ENCODE peak calls at places on chromosomes 2 and 18, in ten cellular contexts. One of them, this sample, is unnamed.

GRCh38 chr2:111617804-111618576 is 266.0 kb downstream of the ANAPC1 start:
- DNase-seq in LNCaP clone FGC: no peak
- DNase-seq in coronary artery: peak
- DNase-seq in lower lobe of right lung: peak
- DNase-seq in occipital lobe: no peak
- DNase-seq in NCI-H1694 treated with DMSO at 0.1 percent for 48 hours: no peak
- DNase-seq in substantia nigra: peak
- DNase-seq in activated CD8-positive, alpha-beta memory T cell treated with anti-CD3 and anti-CD28 coated beads for 48 hours: no peak
- DNase-seq in H7: no peak
- DNase-seq in GM10248: no peak
- DNase-seq in this sample: no peak

GRCh38 chr18:11163668-11164067 is 14.3 kb upstream of the PIEZO2 start:
- DNase-seq in LNCaP clone FGC: no peak
- DNase-seq in coronary artery: no peak
- DNase-seq in lower lobe of right lung: peak
- DNase-seq in occipital lobe: no peak
- DNase-seq in NCI-H1694 treated with DMSO at 0.1 percent for 48 hours: no peak
- DNase-seq in substantia nigra: peak
- DNase-seq in activated CD8-positive, alpha-beta memory T cell treated with anti-CD3 and anti-CD28 coated beads for 48 hours: no peak
- DNase-seq in H7: peak
- DNase-seq in GM10248: peak
- DNase-seq in this sample: peak

GRCh38 chr2:25314514-25315315 is 27.0 kb downstream of the DNMT3A start:
- DNase-seq in LNCaP clone FGC: no peak
- DNase-seq in coronary artery: no peak
- DNase-seq in lower lobe of right lung: peak
- DNase-seq in occipital lobe: no peak
- DNase-seq in NCI-H1694 treated with DMSO at 0.1 percent for 48 hours: peak
- DNase-seq in substantia nigra: peak
- DNase-seq in activated CD8-positive, alpha-beta memory T cell treated with anti-CD3 and anti-CD28 coated beads for 48 hours: peak
- DNase-seq in H7: peak
- DNase-seq in GM10248: peak
- DNase-seq in this sample: peak

GRCh38 chr2:20012282-20013060 is at the start of gene MATN3:
- DNase-seq in LNCaP clone FGC: no peak
- DNase-seq in coronary artery: no peak
- DNase-seq in lower lobe of right lung: peak
- DNase-seq in occipital lobe: no peak
- DNase-seq in NCI-H1694 treated with DMSO at 0.1 percent for 48 hours: no peak
- DNase-seq in substantia nigra: peak
- DNase-seq in activated CD8-positive, alpha-beta memory T cell treated with anti-CD3 and anti-CD28 coated beads for 48 hours: no peak
- DNase-seq in H7: peak
- DNase-seq in GM10248: peak
- DNase-seq in this sample: peak

GRCh38 chr2:140759431-140760156 is 1371.2 kb downstream of the LRP1B start:
- DNase-seq in LNCaP clone FGC: no peak
- DNase-seq in coronary artery: no peak
- DNase-seq in lower lobe of right lung: no peak
- DNase-seq in occipital lobe: no peak
- DNase-seq in NCI-H1694 treated with DMSO at 0.1 percent for 48 hours: no peak
- DNase-seq in substantia nigra: peak
- DNase-seq in activated CD8-positive, alpha-beta memory T cell treated with anti-CD3 and anti-CD28 coated beads for 48 hours: no peak
- DNase-seq in H7: no peak
- DNase-seq in GM10248: no peak
- DNase-seq in this sample: no peak

GRCh38 chr2:216911886-216912285 is 52.0 kb upstream of the TNP1 start:
- DNase-seq in LNCaP clone FGC: no peak
- DNase-seq in coronary artery: no peak
- DNase-seq in lower lobe of right lung: no peak
- DNase-seq in occipital lobe: no peak
- DNase-seq in NCI-H1694 treated with DMSO at 0.1 percent for 48 hours: no peak
- DNase-seq in substantia nigra: no peak
- DNase-seq in activated CD8-positive, alpha-beta memory T cell treated with anti-CD3 and anti-CD28 coated beads for 48 hours: no peak
- DNase-seq in H7: no peak
- DNase-seq in GM10248: no peak
- DNase-seq in this sample: no peak

GRCh38 chr2:19488009-19488691 is 129.7 kb upstream of the OSR1 start:
- DNase-seq in LNCaP clone FGC: no peak
- DNase-seq in coronary artery: no peak
- DNase-seq in lower lobe of right lung: no peak
- DNase-seq in occipital lobe: no peak
- DNase-seq in NCI-H1694 treated with DMSO at 0.1 percent for 48 hours: no peak
- DNase-seq in substantia nigra: no peak
- DNase-seq in activated CD8-positive, alpha-beta memory T cell treated with anti-CD3 and anti-CD28 coated beads for 48 hours: no peak
- DNase-seq in H7: no peak
- DNase-seq in GM10248: no peak
- DNase-seq in this sample: no peak

GRCh38 chr2:23286765-23287155 is 98.2 kb upstream of the KLHL29 start:
- DNase-seq in LNCaP clone FGC: no peak
- DNase-seq in coronary artery: no peak
- DNase-seq in lower lobe of right lung: no peak
- DNase-seq in occipital lobe: no peak
- DNase-seq in NCI-H1694 treated with DMSO at 0.1 percent for 48 hours: no peak
- DNase-seq in substantia nigra: peak
- DNase-seq in activated CD8-positive, alpha-beta memory T cell treated with anti-CD3 and anti-CD28 coated beads for 48 hours: no peak
- DNase-seq in H7: no peak
- DNase-seq in GM10248: no peak
- DNase-seq in this sample: no peak

GRCh38 chr18:48048251-48048650 is 117.8 kb upstream of the SMAD2 start:
- DNase-seq in LNCaP clone FGC: no peak
- DNase-seq in coronary artery: no peak
- DNase-seq in lower lobe of right lung: no peak
- DNase-seq in occipital lobe: no peak
- DNase-seq in NCI-H1694 treated with DMSO at 0.1 percent for 48 hours: no peak
- DNase-seq in substantia nigra: no peak
- DNase-seq in activated CD8-positive, alpha-beta memory T cell treated with anti-CD3 and anti-CD28 coated beads for 48 hours: no peak
- DNase-seq in H7: no peak
- DNase-seq in GM10248: no peak
- DNase-seq in this sample: no peak

GRCh38 chr2:63572001-63572400 is 16.3 kb downstream of the WDPCP start:
- DNase-seq in LNCaP clone FGC: no peak
- DNase-seq in coronary artery: no peak
- DNase-seq in lower lobe of right lung: no peak
- DNase-seq in occipital lobe: no peak
- DNase-seq in NCI-H1694 treated with DMSO at 0.1 percent for 48 hours: no peak
- DNase-seq in substantia nigra: no peak
- DNase-seq in activated CD8-positive, alpha-beta memory T cell treated with anti-CD3 and anti-CD28 coated beads for 48 hours: no peak
- DNase-seq in H7: no peak
- DNase-seq in GM10248: no peak
- DNase-seq in this sample: no peak

GRCh38 chr2:212962691-212963090 is 188.7 kb downstream of the IKZF2 start:
- DNase-seq in LNCaP clone FGC: no peak
- DNase-seq in coronary artery: no peak
- DNase-seq in lower lobe of right lung: no peak
- DNase-seq in occipital lobe: no peak
- DNase-seq in NCI-H1694 treated with DMSO at 0.1 percent for 48 hours: no peak
- DNase-seq in substantia nigra: no peak
- DNase-seq in activated CD8-positive, alpha-beta memory T cell treated with anti-CD3 and anti-CD28 coated beads for 48 hours: no peak
- DNase-seq in H7: no peak
- DNase-seq in GM10248: no peak
- DNase-seq in this sample: no peak

GRCh38 chr2:60882971-60883753 is 1.8 kb downstream of the REL start:
- DNase-seq in LNCaP clone FGC: no peak
- DNase-seq in coronary artery: no peak
- DNase-seq in lower lobe of right lung: no peak
- DNase-seq in occipital lobe: no peak
- DNase-seq in NCI-H1694 treated with DMSO at 0.1 percent for 48 hours: peak
- DNase-seq in substantia nigra: peak
- DNase-seq in activated CD8-positive, alpha-beta memory T cell treated with anti-CD3 and anti-CD28 coated beads for 48 hours: no peak
- DNase-seq in H7: peak
- DNase-seq in GM10248: peak
- DNase-seq in this sample: peak

GRCh38 chr2:143885461-143885860 is 634.5 kb downstream of the ZEB2 start:
- DNase-seq in LNCaP clone FGC: no peak
- DNase-seq in coronary artery: no peak
- DNase-seq in lower lobe of right lung: no peak
- DNase-seq in occipital lobe: no peak
- DNase-seq in NCI-H1694 treated with DMSO at 0.1 percent for 48 hours: no peak
- DNase-seq in substantia nigra: no peak
- DNase-seq in activated CD8-positive, alpha-beta memory T cell treated with anti-CD3 and anti-CD28 coated beads for 48 hours: no peak
- DNase-seq in H7: no peak
- DNase-seq in GM10248: no peak
- DNase-seq in this sample: no peak

GRCh38 chr18:63155169-63155852 is 164.3 kb downstream of the BCL2 start:
- DNase-seq in LNCaP clone FGC: no peak
- DNase-seq in coronary artery: no peak
- DNase-seq in lower lobe of right lung: peak
- DNase-seq in occipital lobe: no peak
- DNase-seq in NCI-H1694 treated with DMSO at 0.1 percent for 48 hours: peak
- DNase-seq in substantia nigra: peak
- DNase-seq in activated CD8-positive, alpha-beta memory T cell treated with anti-CD3 and anti-CD28 coated beads for 48 hours: peak
- DNase-seq in H7: peak
- DNase-seq in GM10248: peak
- DNase-seq in this sample: peak

GRCh38 chr18:76430636-76431035 is 64.4 kb downstream of the ZNF516 start:
- DNase-seq in LNCaP clone FGC: no peak
- DNase-seq in coronary artery: no peak
- DNase-seq in lower lobe of right lung: no peak
- DNase-seq in occipital lobe: no peak
- DNase-seq in NCI-H1694 treated with DMSO at 0.1 percent for 48 hours: no peak
- DNase-seq in substantia nigra: no peak
- DNase-seq in activated CD8-positive, alpha-beta memory T cell treated with anti-CD3 and anti-CD28 coated beads for 48 hours: no peak
- DNase-seq in H7: no peak
- DNase-seq in GM10248: no peak
- DNase-seq in this sample: no peak

GRCh38 chr2:118988706-118989105 is 46.7 kb downstream of the MARCO start:
- DNase-seq in LNCaP clone FGC: no peak
- DNase-seq in coronary artery: peak
- DNase-seq in lower lobe of right lung: no peak
- DNase-seq in occipital lobe: no peak
- DNase-seq in NCI-H1694 treated with DMSO at 0.1 percent for 48 hours: no peak
- DNase-seq in substantia nigra: no peak
- DNase-seq in activated CD8-positive, alpha-beta memory T cell treated with anti-CD3 and anti-CD28 coated beads for 48 hours: no peak
- DNase-seq in H7: no peak
- DNase-seq in GM10248: no peak
- DNase-seq in this sample: no peak

GRCh38 chr2:204967199-204967995 is 422.1 kb downstream of the PARD3B start:
- DNase-seq in LNCaP clone FGC: no peak
- DNase-seq in coronary artery: no peak
- DNase-seq in lower lobe of right lung: no peak
- DNase-seq in occipital lobe: no peak
- DNase-seq in NCI-H1694 treated with DMSO at 0.1 percent for 48 hours: no peak
- DNase-seq in substantia nigra: no peak
- DNase-seq in activated CD8-positive, alpha-beta memory T cell treated with anti-CD3 and anti-CD28 coated beads for 48 hours: peak
- DNase-seq in H7: no peak
- DNase-seq in GM10248: no peak
- DNase-seq in this sample: no peak

GRCh38 chr2:158269143-158269542 is 167.5 kb downstream of the UPP2 start:
- DNase-seq in LNCaP clone FGC: no peak
- DNase-seq in coronary artery: no peak
- DNase-seq in lower lobe of right lung: no peak
- DNase-seq in occipital lobe: no peak
- DNase-seq in NCI-H1694 treated with DMSO at 0.1 percent for 48 hours: no peak
- DNase-seq in substantia nigra: no peak
- DNase-seq in activated CD8-positive, alpha-beta memory T cell treated with anti-CD3 and anti-CD28 coated beads for 48 hours: no peak
- DNase-seq in H7: no peak
- DNase-seq in GM10248: no peak
- DNase-seq in this sample: no peak

GRCh38 chr18:79950440-79951341 is 762 bp downstream of the SLC66A2 start:
- DNase-seq in LNCaP clone FGC: no peak
- DNase-seq in coronary artery: peak
- DNase-seq in lower lobe of right lung: peak
- DNase-seq in occipital lobe: no peak
- DNase-seq in NCI-H1694 treated with DMSO at 0.1 percent for 48 hours: no peak
- DNase-seq in substantia nigra: peak
- DNase-seq in activated CD8-positive, alpha-beta memory T cell treated with anti-CD3 and anti-CD28 coated beads for 48 hours: no peak
- DNase-seq in H7: peak
- DNase-seq in GM10248: no peak
- DNase-seq in this sample: peak

GRCh38 chr2:35255826-35256225 is 1099.8 kb upstream of the CRIM1 start:
- DNase-seq in LNCaP clone FGC: no peak
- DNase-seq in coronary artery: no peak
- DNase-seq in lower lobe of right lung: no peak
- DNase-seq in occipital lobe: no peak
- DNase-seq in NCI-H1694 treated with DMSO at 0.1 percent for 48 hours: no peak
- DNase-seq in substantia nigra: no peak
- DNase-seq in activated CD8-positive, alpha-beta memory T cell treated with anti-CD3 and anti-CD28 coated beads for 48 hours: no peak
- DNase-seq in H7: no peak
- DNase-seq in GM10248: no peak
- DNase-seq in this sample: no peak